ENCODE peak calls at places on chromosomes 12 and 14, in five cellular contexts. B, L, T, J and D are unnamed samples.
A peak's percentile ranks its signal among the peaks of the same experiment; 100 is the strongest.

GRCh38 chr14:85279407-85279806 is 250.5 kb upstream of the FLRT2 start:
- DNase-seq in B (no peak), L (no peak), T (no peak), J (no peak), D (no peak)

GRCh38 chr14:59631237-59631636 is 54.6 kb upstream of the CCDC175 start:
- DNase-seq in B (no peak), L (no peak), T (no peak), J (peak; percentile 12), D (no peak)

GRCh38 chr12:70049596-70050360 is 193.5 kb upstream of the CNOT2 start:
- DNase-seq in B (peak; percentile 14), L (no peak), T (no peak), J (no peak), D (no peak)

GRCh38 chr12:115320451-115320850 is 636.5 kb upstream of the TBX3 start:
- DNase-seq in B (no peak), L (no peak), T (no peak), J (no peak), D (no peak)

GRCh38 chr12:49043856-49044258 is 16.7 kb downstream of the KMT2D start:
- DNase-seq in B (peak; percentile 66), L (peak; percentile 60), T (no peak), J (peak; percentile 74), D (no peak)

GRCh38 chr12:114917307-114917706 is 233.3 kb upstream of the TBX3 start:
- DNase-seq in B (no peak), L (no peak), T (no peak), J (no peak), D (no peak)

GRCh38 chr14:103408491-103409155 is 23.4 kb downstream of the MARK3 start:
- DNase-seq in B (no peak), L (peak; percentile 79), T (no peak), J (no peak), D (no peak)

GRCh38 chr14:35438910-35439713 is 34.6 kb upstream of the NFKBIA start:
- DNase-seq in B (no peak), L (no peak), T (no peak), J (peak; percentile 22), D (no peak)

GRCh38 chr14:93965968-93966474 is 10.3 kb downstream of the ASB2 start:
- DNase-seq in B (no peak), L (no peak), T (no peak), J (no peak), D (no peak)
- H3K27ac ChIP-seq in B (peak overlapping the region; percentile 91), L (peak overlapping the region; percentile 52), T (peak overlapping the region; percentile 83), J (peak overlapping the region; percentile 78), D (peak overlapping the region; percentile 52)

DNA sequence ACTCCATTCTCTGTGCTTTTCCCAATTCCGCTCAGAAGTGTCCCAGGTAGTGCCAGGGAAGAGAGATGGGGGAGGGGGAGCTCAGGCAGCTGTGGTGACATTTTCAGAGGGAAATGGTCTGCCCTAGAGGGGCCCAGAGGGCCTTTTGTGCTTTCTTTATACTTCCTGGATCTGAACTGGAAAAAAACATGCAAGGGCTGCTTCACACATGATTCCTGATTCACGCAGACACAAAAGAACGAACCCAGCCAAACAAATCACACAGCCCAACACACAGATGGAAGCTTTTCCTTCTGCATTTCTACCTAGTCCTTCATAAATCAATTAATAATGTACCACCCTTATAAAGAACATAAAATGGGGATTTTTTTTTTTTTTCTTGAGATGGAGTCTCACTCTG is 26.5 kb downstream of the GPR68 start:
- DNase-seq in B (no peak), L (no peak), T (no peak), J (no peak), D (no peak)
- TF ChIP-seq CTCF in B (no peak), L (no peak), T (no peak), J (no peak), D (no peak)

DNA sequence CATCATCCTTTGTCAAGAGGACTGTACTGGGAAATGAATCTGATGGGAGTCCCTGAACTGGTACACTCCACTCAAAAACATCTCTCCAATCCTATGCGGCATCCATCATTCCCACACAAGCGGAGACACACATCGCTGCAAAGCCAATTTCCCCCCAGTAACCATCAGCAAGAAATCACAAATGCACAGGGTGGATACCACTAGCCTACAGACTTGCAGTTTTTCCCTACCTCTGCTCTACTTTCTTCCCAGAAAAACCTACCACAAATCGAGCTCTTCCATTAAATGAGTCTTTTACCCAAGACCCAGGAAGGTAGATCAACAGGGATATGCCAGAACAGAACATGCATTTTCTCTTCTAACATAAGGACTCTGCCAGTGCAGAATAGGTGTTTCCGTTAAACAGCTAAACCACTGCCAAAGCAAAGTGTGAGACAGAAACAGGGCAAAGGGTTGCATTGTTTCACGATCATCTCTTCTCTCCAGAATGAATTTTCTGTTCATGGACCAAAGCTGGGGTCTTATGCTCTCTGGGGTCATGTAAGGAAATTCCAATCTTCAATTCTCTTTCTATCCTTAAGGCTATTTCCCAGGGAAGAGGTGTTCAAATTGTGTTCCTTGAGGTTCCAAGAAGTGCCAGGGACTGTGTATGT is 11.1 kb downstream of the PSMB5 start:
- DNase-seq in B (no peak), L (no peak), T (no peak), J (no peak), D (no peak)
- H3K27ac ChIP-seq in B (no peak overlapping the region), L (no peak overlapping the region), T (no peak overlapping the region), J (no peak overlapping the region), D (no peak overlapping the region)

GRCh38 chr12:24198936-24199644 is 249.6 kb upstream of the SOX5 start:
- DNase-seq in B (no peak), L (no peak), T (no peak), J (no peak), D (no peak)

GRCh38 chr12:24200013-24200412 is 250.5 kb upstream of the SOX5 start:
- DNase-seq in B (no peak), L (no peak), T (no peak), J (no peak), D (no peak)

GRCh38 chr12:24197517-24197916 is 248.0 kb upstream of the SOX5 start:
- DNase-seq in B (no peak), L (no peak), T (no peak), J (no peak), D (no peak)

GRCh38 chr12:24198070-24198469 is 248.6 kb upstream of the SOX5 start:
- DNase-seq in B (no peak), L (no peak), T (no peak), J (no peak), D (no peak)

DNA sequence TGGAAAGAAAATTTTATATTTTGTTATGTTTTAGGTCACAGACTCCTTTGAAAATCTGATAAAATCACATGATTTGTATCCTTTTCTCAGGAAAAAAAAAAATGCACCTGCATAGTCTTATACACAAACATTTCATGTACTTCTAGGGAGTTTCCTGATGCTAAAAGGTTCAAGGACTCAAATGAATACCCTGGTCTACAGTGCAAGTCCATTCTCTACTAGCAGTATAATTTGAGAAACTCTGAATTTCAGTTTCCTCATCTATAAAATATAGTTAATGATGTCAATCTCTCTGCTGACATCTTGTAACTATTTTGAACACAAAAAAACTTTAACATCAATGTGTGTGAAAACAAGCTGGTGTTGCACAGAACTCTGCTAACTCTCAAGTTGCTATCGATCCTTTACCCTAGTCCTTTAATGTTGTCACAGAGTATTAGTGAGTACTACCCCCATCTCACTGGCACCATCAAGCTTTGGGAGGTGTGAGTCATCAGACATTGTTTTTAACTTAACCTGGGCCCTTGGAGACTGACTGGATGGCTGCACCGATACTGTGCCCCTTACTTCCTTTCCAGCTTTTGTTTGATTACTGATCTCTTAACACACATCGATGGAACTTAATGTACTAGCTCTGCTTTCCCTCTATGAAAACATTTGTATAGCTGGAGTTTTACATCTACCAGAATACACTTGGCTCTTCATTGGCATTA is 251.9 kb upstream of the SOX5 start:
- DNase-seq in B (no peak), L (no peak), T (no peak), J (no peak), D (no peak)
- TF ChIP-seq CTCF in B (no peak), L (no peak), T (no peak), J (no peak), D (no peak)

GRCh38 chr12:51961834-51962233 is 10.3 kb downstream of the ACVR1B start:
- DNase-seq in B (peak; percentile 43), L (no peak), T (no peak), J (no peak), D (no peak)
- H3K27ac ChIP-seq in B (peak overlapping the region; percentile 60), L (peak overlapping the region; percentile 0), T (no peak overlapping the region), J (no peak overlapping the region), D (peak overlapping the region; percentile 26)

GRCh38 chr12:117100251-117100650 is 1.0 kb upstream of the TESC start:
- DNase-seq in B (no peak), L (no peak), T (no peak), J (peak; percentile 63), D (no peak)
- TF ChIP-seq CTCF in B (no peak), L (no peak), T (no peak), J (peak; percentile 41), D (peak; percentile 9)